ENCODE peak calls at places on chromosomes 16 and 17, in seven cellular contexts. M is HCT116, W is astrocyte, K is GM23248, D is A549, Y is spleen, C is GM23338. J is an unnamed sample. For H3K4me1, the result is how much of the 10 kb centered on the place peaks cover.

GRCh38 chr16:64437706-64438329 is 684.0 kb downstream of the CDH11 start:
- DNase-seq in M (no peak), W (no peak), K (no peak), D (no peak), Y (no peak), C (no peak), J (no peak)

GRCh38 chr16:56869513-56870270 is 4.7 kb downstream of the SLC12A3 start:
- DNase-seq in M (peak), W (no peak), K (peak), D (peak), Y (no peak), C (peak), J (no peak)

GRCh38 chr17:43169561-43170139 is 1.4 kb upstream of the NBR1 start:
- DNase-seq in M (no peak), W (no peak), K (peak), D (peak), Y (peak), C (peak), J (peak)

GRCh38 chr16:30186782-30187555 is 3.6 kb downstream of the CORO1A start:
- DNase-seq in M (no peak), W (no peak), K (peak), D (peak), Y (peak), C (peak), J (peak)

GRCh38 chr17:17628388-17629008 is 37.0 kb upstream of the PEMT start:
- DNase-seq in M (no peak), W (no peak), K (peak), D (no peak), Y (peak), C (no peak), J (no peak)

GRCh38 chr16:79599837-79600635 is 501 bp downstream of the MAF start:
- DNase-seq in M (no peak), W (peak), K (peak), D (peak), Y (peak), C (peak), J (peak)

GRCh38 chr17:37742114-37742761 is 2.6 kb downstream of the HNF1B start:
- DNase-seq in M (no peak), W (no peak), K (peak), D (peak), Y (no peak), C (peak), J (peak)

GRCh38 chr17:8753976-8754440 is 4.3 kb downstream of the SPDYE4 start:
- DNase-seq in M (peak), W (no peak), K (peak), D (peak), Y (no peak), C (peak), J (peak)

GRCh38 chr17:38550661-38551060 is 55.1 kb downstream of the SRCIN1 start:
- DNase-seq in M (no peak), W (peak), K (peak), D (no peak), Y (no peak), C (no peak), J (no peak)

GRCh38 chr17:74815067-74815466 is 38.9 kb upstream of the NAT9 start:
- DNase-seq in M (no peak), W (no peak), K (no peak), D (no peak), Y (no peak), C (no peak), J (no peak)

GRCh38 chr17:34616148-34616547 is 36.8 kb downstream of the TMEM132E start:
- DNase-seq in M (no peak), W (no peak), K (no peak), D (no peak), Y (no peak), C (peak), J (no peak)

GRCh38 chr16:84832488-84833141 is 12.8 kb downstream of the CRISPLD2 start:
- DNase-seq in M (no peak), W (peak), K (peak), D (no peak), Y (no peak), C (no peak), J (peak)

GRCh38 chr17:1373710-1374237 is 26.2 kb downstream of the YWHAE start:
- DNase-seq in M (no peak), W (no peak), K (no peak), D (no peak), Y (no peak), C (no peak), J (no peak)

GRCh38 chr16:80202831-80203230 is 338.0 kb upstream of the DYNLRB2 start:
- DNase-seq in M (no peak), W (no peak), K (no peak), D (no peak), Y (no peak), C (no peak), J (no peak)

GRCh38 chr17:32590974-32591373 is 104.2 kb downstream of the CDK5R1 start:
- DNase-seq in M (no peak), W (no peak), K (no peak), D (no peak), Y (no peak), C (no peak), J (no peak)

GRCh38 chr17:8080799-8081219 is 6.7 kb downstream of the ALOX12B start:
- DNase-seq in M (no peak), W (no peak), K (peak), D (no peak), Y (peak), C (peak), J (no peak)

GRCh38 chr17:61647044-61647443 is 56.0 kb upstream of the NACA2 start:
- DNase-seq in M (no peak), W (peak), K (peak), D (no peak), Y (no peak), C (no peak), J (peak)

GRCh38 chr16:61165797-61166196 is 870.4 kb downstream of the CDH8 start:
- DNase-seq in M (no peak), W (no peak), K (no peak), D (no peak), Y (no peak), C (no peak), J (no peak)

GRCh38 chr16:87924937-87925670 is 11.2 kb downstream of the CA5A start:
- DNase-seq in M (no peak), W (no peak), K (no peak), D (no peak), Y (no peak), C (no peak), J (no peak)

GRCh38 chr17:39889200-39889599 is 21.2 kb downstream of the ZPBP2 start:
- DNase-seq in M (no peak), W (no peak), K (no peak), D (no peak), Y (no peak), C (no peak), J (no peak)

GRCh38 chr16:30183961-30184429 is 593 bp downstream of the CORO1A start:
- DNase-seq in M (no peak), W (no peak), K (no peak), D (no peak), Y (peak), C (peak), J (no peak)

GRCh38 chr16:75319513-75320401 is 68.3 kb upstream of the BCAR1 start:
- DNase-seq in M (no peak), W (peak), K (peak), D (no peak), Y (no peak), C (no peak), J (peak)

GRCh38 chr17:50033316-50033715 is 22.6 kb upstream of the ITGA3 start:
- DNase-seq in M (no peak), W (peak), K (peak), D (no peak), Y (no peak), C (no peak), J (peak)

GRCh38 chr17:58156839-58157803 is 8.9 kb downstream of the OR4D1 start:
- DNase-seq in M (no peak), W (no peak), K (peak), D (peak), Y (peak), C (peak), J (no peak)

GRCh38 chr17:37541880-37542675 is 52.4 kb downstream of the DUSP14 start:
- DNase-seq in M (no peak), W (peak), K (peak), D (no peak), Y (no peak), C (peak), J (peak)

GRCh38 chr17:45022288-45022648 is 29.2 kb downstream of the DCAKD start:
- DNase-seq in M (no peak), W (no peak), K (no peak), D (no peak), Y (no peak), C (no peak), J (no peak)
- H3K4me1 ChIP-seq in M (under half), W (under half), K (under half), D (under half), Y (under half), C (under half), J (under half)

GRCh38 chr17:80777274-80777673 is 214.4 kb upstream of the CHMP6 start:
- DNase-seq in M (no peak), W (no peak), K (no peak), D (no peak), Y (no peak), C (peak), J (no peak)
- H3K4me1 ChIP-seq in M (under half), W (under half), K (under half), D (under half), Y (half or more), C (under half), J (under half)

DNA sequence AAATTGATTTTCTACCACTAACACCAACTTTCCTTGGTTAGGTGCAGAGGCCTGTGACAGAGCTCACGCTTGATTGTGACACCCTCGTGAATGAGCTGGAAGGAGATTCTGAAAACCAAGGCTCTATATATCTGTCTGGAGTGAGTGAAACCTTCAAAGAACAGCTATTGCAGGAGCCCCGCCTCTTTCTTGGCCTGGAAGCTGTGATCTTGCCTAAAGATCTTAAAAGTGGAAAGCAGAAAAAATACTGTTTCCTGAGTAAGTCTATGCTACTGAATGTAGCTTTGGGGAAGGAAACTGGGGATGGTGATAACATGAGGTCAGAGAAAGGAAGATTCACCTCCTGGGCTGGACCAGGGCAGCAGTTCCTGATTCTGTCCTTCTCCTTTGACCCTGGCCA is 38.3 kb downstream of the REXO5 start:
- DNase-seq in M (no peak), W (no peak), K (no peak), D (no peak), Y (no peak), C (no peak), J (no peak)
- H3K4me1 ChIP-seq in M (under half), W (under half), K (under half), D (under half), Y (under half), C (under half), J (under half)

GRCh38 chr16:2468142-2468724 is 2.9 kb upstream of the NTN3 start:
- DNase-seq in M (no peak), W (no peak), K (peak), D (no peak), Y (no peak), C (peak), J (peak)

GRCh38 chr16:2469399-2470233 is 1.5 kb upstream of the NTN3 start:
- DNase-seq in M (no peak), W (no peak), K (no peak), D (no peak), Y (no peak), C (no peak), J (no peak)

GRCh38 chr16:2467301-2468141 is 3.6 kb upstream of the NTN3 start:
- DNase-seq in M (peak), W (peak), K (peak), D (peak), Y (no peak), C (peak), J (peak)

GRCh38 chr16:2470234-2470601 is 879 bp upstream of the NTN3 start:
- DNase-seq in M (no peak), W (no peak), K (no peak), D (no peak), Y (no peak), C (no peak), J (no peak)

GRCh38 chr16:2468725-2469398 is 2.2 kb upstream of the NTN3 start:
- DNase-seq in M (no peak), W (no peak), K (no peak), D (no peak), Y (no peak), C (peak), J (no peak)
- H3K4me1 ChIP-seq in M (half or more), W (under half), K (under half), D (under half), Y (half or more), C (under half), J (under half)

DNA sequence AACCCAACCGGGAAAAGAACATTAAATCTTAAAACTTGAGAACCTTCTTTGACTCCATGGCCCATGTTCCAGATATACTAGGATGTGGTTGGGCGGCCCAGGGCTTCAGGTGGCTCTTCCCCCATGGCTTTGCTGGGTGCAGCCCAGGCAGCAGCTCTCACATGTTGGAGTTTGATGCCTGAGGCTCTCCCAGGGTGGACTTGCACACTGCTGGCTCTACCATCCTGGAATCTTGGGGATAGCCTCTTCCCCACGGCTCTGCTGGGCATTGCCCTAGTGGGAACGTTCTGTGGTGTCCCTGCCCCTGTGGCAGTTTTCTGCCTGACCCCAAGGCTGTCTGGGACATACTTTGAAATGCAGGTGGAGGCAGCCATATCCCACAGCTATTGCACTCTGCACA is 70.6 kb downstream of the GOSR1 start:
- DNase-seq in M (no peak), W (no peak), K (no peak), D (no peak), Y (no peak), C (no peak), J (no peak)
- H3K4me1 ChIP-seq in M (under half), W (under half), K (under half), D (under half), Y (under half), C (under half), J (under half)

GRCh38 chr17:76958974-76959373 is 90.8 kb downstream of the MGAT5B start:
- DNase-seq in M (no peak), W (no peak), K (no peak), D (no peak), Y (peak), C (no peak), J (no peak)
- H3K4me1 ChIP-seq in M (under half), W (under half), K (under half), D (under half), Y (under half), C (under half), J (under half)

GRCh38 chr16:68448360-68448970 is at the start of gene SMPD3:
- DNase-seq in M (peak), W (peak), K (peak), D (peak), Y (peak), C (peak), J (peak)

GRCh38 chr16:68447721-68448359 is 468 bp downstream of the SMPD3 start:
- DNase-seq in M (no peak), W (no peak), K (no peak), D (no peak), Y (no peak), C (no peak), J (no peak)

GRCh38 chr16:68451656-68452055 is 3.3 kb upstream of the SMPD3 start:
- DNase-seq in M (no peak), W (no peak), K (peak), D (no peak), Y (no peak), C (no peak), J (no peak)

GRCh38 chr16:68452176-68452575 is 3.9 kb upstream of the SMPD3 start:
- DNase-seq in M (no peak), W (no peak), K (peak), D (no peak), Y (no peak), C (no peak), J (peak)

DNA sequence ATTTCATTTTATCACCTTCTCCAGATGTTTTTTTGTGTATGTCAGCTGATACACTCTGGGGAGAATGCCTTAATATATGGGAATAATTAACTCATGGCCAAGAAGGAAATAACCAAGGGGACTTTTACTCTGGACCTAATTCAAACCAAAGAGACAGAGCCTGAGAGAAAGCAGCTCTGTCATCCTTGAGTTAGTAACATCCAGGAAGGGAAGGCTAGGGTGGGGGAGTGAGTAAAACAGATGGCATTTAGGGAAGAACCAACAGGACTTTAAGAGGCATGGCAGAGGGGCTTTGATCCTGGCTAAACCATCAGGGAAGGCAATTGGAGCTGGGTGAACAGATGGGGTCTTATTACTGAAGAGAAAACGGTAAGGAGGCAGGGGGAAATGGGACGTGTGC is 2.4 kb upstream of the SMPD3 start:
- DNase-seq in M (no peak), W (no peak), K (peak), D (no peak), Y (no peak), C (no peak), J (no peak)
- H3K4me1 ChIP-seq in M (under half), W (under half), K (under half), D (under half), Y (under half), C (under half), J (under half)

J was measured in adipocyte.